ENCODE peak calls at places on chromosomes 7 and 10, in nine cellular contexts. Y is CD4-positive, alpha-beta memory T cell; B is choroid plexus epithelial cell; J is left lung; Q is mucosa of descending colon; H is mesenchymal stem cell; M is lower leg skin; C is astrocyte of the spinal cord; N is mammary epithelial cell. V is an unnamed sample.

GRCh38 chr10:73110345-73110849 is at the start of gene NUDT13:
- DNase-seq in H (peak), B (peak), C (peak), M (peak), J (peak), Y (peak), N (peak), Q (peak), V (peak)

GRCh38 chr7:29109815-29110385 is 36.4 kb downstream of the CPVL start:
- DNase-seq in C (no peak), B (no peak), Y (no peak), N (peak), H (no peak), J (no peak), Q (no peak), M (no peak), V (no peak)

GRCh38 chr10:86062151-86062550 is 304.4 kb downstream of the GRID1 start:
- DNase-seq in Y (no peak), C (no peak), B (no peak), H (no peak), Q (no peak), M (no peak), N (no peak), J (no peak), V (no peak)

GRCh38 chr10:107701947-107702346 is 537.4 kb upstream of the SORCS1 start:
- DNase-seq in Q (no peak), H (peak), C (no peak), M (no peak), Y (no peak), N (no peak), J (no peak), B (peak), V (no peak)

GRCh38 chr10:133271521-133272300 is 5.0 kb downstream of the ADAM8 start:
- DNase-seq in J (no peak), H (no peak), M (no peak), C (no peak), B (no peak), Q (no peak), N (no peak), Y (no peak), V (no peak)

GRCh38 chr10:16942361-16943078 is 125.3 kb upstream of the RSU1 start:
- DNase-seq in M (no peak), B (no peak), C (no peak), Y (no peak), Q (no peak), J (no peak), N (no peak), H (peak), V (no peak)

GRCh38 chr10:109429956-109430760 is 493.2 kb downstream of the XPNPEP1 start:
- DNase-seq in Q (no peak), N (peak), C (peak), B (peak), H (peak), Y (no peak), M (no peak), J (no peak), V (no peak)

GRCh38 chr10:76285012-76285411 is 853.6 kb downstream of the LRMDA start:
- DNase-seq in Q (no peak), M (no peak), J (no peak), B (peak), C (peak), N (peak), Y (no peak), H (peak), V (no peak)

GRCh38 chr7:1030444-1031070 is 13.8 kb upstream of the GPR146 start:
- DNase-seq in B (no peak), H (no peak), M (no peak), Q (no peak), N (no peak), C (no peak), J (no peak), Y (no peak), V (no peak)

GRCh38 chr7:50565559-50565916 is 333 bp upstream of the DDC start:
- DNase-seq in N (no peak), Q (no peak), J (no peak), M (no peak), H (no peak), Y (no peak), C (no peak), B (no peak), V (no peak)

GRCh38 chr7:47352394-47352968 is 229.4 kb downstream of the TNS3 start:
- DNase-seq in C (no peak), H (no peak), Q (no peak), Y (no peak), J (no peak), N (no peak), M (peak), B (no peak), V (no peak)

GRCh38 chr7:90749774-90750173 is 153.7 kb downstream of the CDK14 start:
- DNase-seq in C (no peak), Q (peak), N (no peak), J (no peak), H (peak), M (no peak), B (peak), Y (no peak), V (no peak)

GRCh38 chr10:78579995-78580394 is 488.8 kb upstream of the ZMIZ1 start:
- DNase-seq in H (no peak), M (peak), B (no peak), N (no peak), C (peak), J (no peak), Y (no peak), Q (no peak), V (no peak)

GRCh38 chr7:11969627-11970026 is 137.6 kb upstream of the THSD7A start:
- DNase-seq in B (no peak), N (no peak), C (no peak), J (no peak), Q (no peak), M (no peak), H (no peak), Y (no peak), V (no peak)

GRCh38 chr10:4450981-4451501 is 375.0 kb upstream of the AKR1E2 start:
- DNase-seq in B (peak), Q (no peak), H (peak), M (no peak), N (peak), J (no peak), C (peak), Y (no peak), V (no peak)

GRCh38 chr10:23439920-23440875 is 1.3 kb downstream of the OTUD1 start:
- DNase-seq in Y (peak), B (peak), M (no peak), C (peak), Q (peak), J (peak), H (peak), N (peak), V (peak)

GRCh38 chr10:78471723-78472541 is 438.3 kb downstream of the RPS24 start:
- DNase-seq in N (no peak), B (no peak), Q (no peak), M (no peak), Y (no peak), H (no peak), J (no peak), C (no peak), V (no peak)

GRCh38 chr10:24723788-24724380 is at the start of gene ARHGAP21:
- DNase-seq in B (peak), Q (peak), M (peak), N (peak), C (peak), Y (peak), H (peak), J (peak), V (peak)

GRCh38 chr7:85554294-85554877 is 367.5 kb upstream of the SEMA3D start:
- DNase-seq in Y (peak), N (peak), H (peak), C (peak), J (no peak), Q (peak), B (peak), M (no peak), V (peak)

GRCh38 chr10:103476046-103476768 is 2.8 kb downstream of the CALHM3 start:
- DNase-seq in M (no peak), C (no peak), B (peak), Y (no peak), J (no peak), H (no peak), Q (no peak), N (no peak), V (no peak)

DNA sequence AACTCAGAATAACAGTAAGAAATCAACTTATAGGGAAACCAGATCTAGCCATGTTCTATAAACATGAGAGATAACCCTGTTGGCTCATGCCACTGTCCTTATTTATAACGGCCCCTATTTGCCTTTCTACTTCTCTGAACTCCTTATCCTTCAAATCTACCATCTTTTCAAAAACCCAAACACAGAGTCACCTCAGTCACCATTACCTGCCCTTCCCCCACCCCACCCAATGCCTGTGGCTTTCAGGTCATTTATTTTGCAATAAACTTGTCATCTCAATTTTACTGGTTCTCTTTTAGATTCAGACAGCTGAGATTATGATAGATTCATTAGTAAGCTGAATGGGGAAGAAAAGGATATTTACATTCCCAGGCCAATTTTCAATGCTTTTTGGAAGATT is 53.6 kb downstream of the KMT2C start:
- DNase-seq in M (no peak), B (no peak), N (no peak), H (no peak), J (no peak), Q (no peak), Y (no peak), C (no peak), V (no peak)
- H3K4me3 ChIP-seq in M (no peak), B (no peak), N (no peak), H (no peak), J (no peak), Q (no peak), Y (no peak), C (no peak), V (no peak)

GRCh38 chr10:70094287-70094686 is 38.3 kb downstream of the AIFM2 start:
- DNase-seq in J (no peak), Q (no peak), C (no peak), Y (no peak), H (no peak), B (no peak), N (no peak), M (no peak), V (no peak)
- H3K4me3 ChIP-seq in J (no peak), Q (no peak), C (no peak), Y (peak), H (no peak), B (no peak), N (no peak), M (no peak), V (peak)

DNA sequence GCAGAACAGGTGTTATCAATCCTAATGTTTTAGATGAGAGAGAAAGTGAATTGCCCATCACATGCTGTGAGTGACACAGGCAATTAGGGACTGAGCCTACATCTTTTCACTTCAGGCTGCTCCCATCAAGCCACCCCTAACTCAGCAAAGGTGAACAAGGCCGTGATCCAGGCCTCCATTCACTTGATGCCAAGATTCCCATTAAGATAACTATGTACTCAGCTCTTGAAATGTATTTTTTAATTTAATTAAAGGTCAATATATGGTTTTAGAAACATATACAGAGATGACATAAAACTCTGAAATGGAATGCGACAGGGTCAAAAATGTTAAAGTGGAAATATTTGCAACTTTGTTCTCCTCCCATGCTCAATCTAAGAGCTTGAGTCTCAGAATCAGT is 27.9 kb upstream of the UBE2H start:
- DNase-seq in C (no peak), B (no peak), M (no peak), H (no peak), Q (no peak), J (no peak), Y (no peak), N (no peak), V (no peak)
- H3K4me3 ChIP-seq in C (no peak), B (no peak), M (no peak), H (no peak), Q (no peak), J (no peak), Y (no peak), N (no peak), V (no peak)

DNA sequence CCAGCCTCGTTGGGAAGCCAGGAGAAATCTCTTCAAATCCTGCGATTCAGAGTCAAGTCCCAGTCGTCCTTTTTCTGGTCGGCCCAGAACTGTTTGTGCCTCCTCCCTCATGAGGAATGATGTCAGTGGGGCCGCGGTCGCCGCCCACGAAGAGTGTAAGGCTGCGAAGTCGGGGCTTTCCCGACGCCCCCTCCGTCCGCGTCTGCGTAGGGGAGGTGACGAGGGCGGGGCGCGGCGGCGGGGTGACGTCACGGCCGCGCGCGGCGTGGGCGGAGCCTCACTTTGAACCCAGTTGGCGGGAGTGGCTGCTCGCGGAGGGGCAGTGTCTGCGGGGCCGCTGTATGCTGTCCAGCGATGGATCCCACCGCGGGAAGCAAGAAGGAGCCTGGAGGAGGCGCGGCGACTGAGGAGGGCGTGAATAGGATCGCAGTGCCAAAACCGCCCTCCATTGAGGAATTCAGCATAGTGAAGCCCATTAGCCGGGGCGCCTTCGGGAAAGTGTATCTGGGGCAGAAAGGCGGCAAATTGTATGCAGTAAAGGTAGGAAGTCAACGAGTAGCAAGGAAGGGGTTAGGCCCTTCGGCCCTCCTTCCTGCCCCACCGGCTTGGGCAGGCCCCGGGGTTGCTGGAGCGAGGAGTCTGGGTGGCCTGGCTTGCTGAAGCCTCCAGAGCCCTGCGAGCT is at the start of gene MASTL:
- DNase-seq in J (peak), C (peak), Y (peak), H (peak), B (peak), N (peak), Q (peak), M (peak), V (peak)
- H3K4me3 ChIP-seq in J (peak), C (peak), Y (peak), H (peak), B (peak), N (peak), Q (peak), M (peak), V (peak)